ENCODE peak calls at places on chromosomes 1 and 21, in six cellular contexts. V is prostate gland, Q is stomach, E is erythroblast, O is right lobe of liver, K is K562. M is an unnamed sample.

GRCh38 chr1:30758785-30759380 is 1.3 kb upstream of the LAPTM5 start:
- DNase-seq in V (no peak), Q (no peak), E (peak), O (no peak), K (peak), M (peak)

GRCh38 chr1:46735708-46736324 is 16.9 kb upstream of the EFCAB14 start:
- DNase-seq in V (no peak), Q (no peak), E (peak), O (no peak), K (peak), M (peak)

GRCh38 chr1:80445021-80445420 is 1355.7 kb upstream of the ADGRL2 start:
- DNase-seq in V (no peak), Q (no peak), E (no peak), O (no peak), K (no peak), M (no peak)

GRCh38 chr1:25944986-25945385 is 38.8 kb upstream of the STMN1 start:
- DNase-seq in V (no peak), Q (peak), E (no peak), O (no peak), K (no peak), M (no peak)

GRCh38 chr1:223748405-223748772 is 36.0 kb downstream of the CAPN2 start:
- DNase-seq in V (no peak), Q (no peak), E (peak), O (no peak), K (no peak), M (no peak)

GRCh38 chr1:201364808-201365105 is 12.7 kb downstream of the TNNT2 start:
- DNase-seq in V (no peak), Q (no peak), E (no peak), O (peak), K (no peak), M (no peak)

GRCh38 chr1:192544983-192545393 is 30.6 kb upstream of the RGS1 start:
- DNase-seq in V (no peak), Q (no peak), E (no peak), O (no peak), K (no peak), M (no peak)

GRCh38 chr1:218459450-218459849 is 114.3 kb downstream of the TGFB2 start:
- DNase-seq in V (no peak), Q (no peak), E (no peak), O (no peak), K (no peak), M (no peak)

GRCh38 chr1:91080650-91081049 is 58.8 kb upstream of the ZNF644 start:
- DNase-seq in V (no peak), Q (no peak), E (no peak), O (no peak), K (no peak), M (peak)

GRCh38 chr1:212630159-212630900 is 21.8 kb downstream of the ATF3 start:
- DNase-seq in V (peak), Q (peak), E (peak), O (peak), K (peak), M (peak)

GRCh38 chr1:84164567-84165021 is 20.5 kb downstream of the PRKACB start:
- DNase-seq in V (no peak), Q (no peak), E (no peak), O (no peak), K (no peak), M (no peak)

GRCh38 chr1:234212764-234213406 is 160.4 kb upstream of the COA6 start:
- DNase-seq in V (no peak), Q (no peak), E (peak), O (no peak), K (peak), M (no peak)

GRCh38 chr1:18556364-18556763 is 74.3 kb upstream of the PAX7 start:
- DNase-seq in V (no peak), Q (no peak), E (no peak), O (no peak), K (peak), M (no peak)

DNA sequence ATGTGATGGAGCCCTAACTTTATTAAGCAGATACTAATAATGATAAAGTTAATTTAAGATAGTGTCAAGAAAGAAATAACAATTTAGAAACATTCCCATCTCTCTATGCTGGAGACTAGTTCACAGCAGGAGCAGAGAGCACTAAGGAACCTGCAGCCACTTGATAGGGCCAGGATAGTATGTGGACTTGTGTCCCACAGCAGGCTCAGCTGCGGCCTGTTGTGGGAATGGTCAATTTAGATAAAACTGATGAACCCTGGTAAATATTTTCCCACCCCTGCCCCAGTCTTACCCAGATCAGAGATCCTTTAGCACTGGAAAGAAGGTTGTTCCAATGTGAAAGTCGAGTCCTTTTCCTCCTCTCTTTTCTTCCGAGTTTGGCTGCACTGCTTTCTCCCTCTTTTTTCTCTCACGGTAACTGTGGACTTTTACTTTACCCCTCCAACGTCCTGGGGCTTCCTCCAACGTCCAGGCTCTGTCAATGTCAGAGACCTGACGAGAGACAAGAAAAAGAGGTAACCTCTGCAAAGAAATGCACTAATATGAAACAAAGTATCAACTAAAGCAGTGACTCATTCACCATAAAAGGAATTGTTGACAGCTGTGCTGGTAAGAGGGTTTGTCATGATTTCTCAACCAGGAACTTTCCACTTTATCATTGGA is at the start of gene GBP2:
- DNase-seq in V (peak), Q (no peak), E (no peak), O (no peak), K (peak), M (peak)
- TF ChIP-seq POLR2A in V (peak), Q (no peak), E (no peak), O (peak), K (no peak), M (no peak)

GRCh38 chr1:159775716-159776115 is 5.0 kb upstream of the DUSP23 start:
- DNase-seq in V (no peak), Q (no peak), E (no peak), O (no peak), K (no peak), M (no peak)
- TF ChIP-seq POLR2A in V (no peak), Q (no peak), E (no peak), O (no peak), K (no peak), M (no peak)

DNA sequence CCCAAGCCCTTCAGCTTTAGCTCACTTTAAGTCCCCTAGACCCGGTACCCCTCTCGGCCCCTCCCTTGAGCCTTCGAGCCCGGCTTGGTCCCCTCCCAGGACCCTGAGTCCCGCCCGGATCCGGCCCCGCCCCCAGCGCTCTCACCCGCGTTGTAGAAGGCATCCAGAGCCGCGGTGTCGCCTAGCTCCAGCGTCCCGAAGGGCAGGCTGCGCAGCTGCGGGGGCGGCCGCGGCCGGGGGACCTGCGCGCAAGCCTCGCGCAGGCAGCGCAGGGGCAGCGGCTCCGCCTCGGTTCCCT is 699 bp downstream of the MAP3K6 start:
- DNase-seq in V (peak), Q (peak), E (no peak), O (peak), K (peak), M (peak)
- TF ChIP-seq POLR2A in V (peak), Q (no peak), E (no peak), O (no peak), K (no peak), M (peak)

GRCh38 chr1:154405762-154406571 is 824 bp downstream of the IL6R start:
- DNase-seq in V (peak), Q (peak), E (peak), O (peak), K (peak), M (peak)
- TF ChIP-seq POLR2A in V (peak), Q (no peak), E (no peak), O (peak), K (no peak), M (no peak)

DNA sequence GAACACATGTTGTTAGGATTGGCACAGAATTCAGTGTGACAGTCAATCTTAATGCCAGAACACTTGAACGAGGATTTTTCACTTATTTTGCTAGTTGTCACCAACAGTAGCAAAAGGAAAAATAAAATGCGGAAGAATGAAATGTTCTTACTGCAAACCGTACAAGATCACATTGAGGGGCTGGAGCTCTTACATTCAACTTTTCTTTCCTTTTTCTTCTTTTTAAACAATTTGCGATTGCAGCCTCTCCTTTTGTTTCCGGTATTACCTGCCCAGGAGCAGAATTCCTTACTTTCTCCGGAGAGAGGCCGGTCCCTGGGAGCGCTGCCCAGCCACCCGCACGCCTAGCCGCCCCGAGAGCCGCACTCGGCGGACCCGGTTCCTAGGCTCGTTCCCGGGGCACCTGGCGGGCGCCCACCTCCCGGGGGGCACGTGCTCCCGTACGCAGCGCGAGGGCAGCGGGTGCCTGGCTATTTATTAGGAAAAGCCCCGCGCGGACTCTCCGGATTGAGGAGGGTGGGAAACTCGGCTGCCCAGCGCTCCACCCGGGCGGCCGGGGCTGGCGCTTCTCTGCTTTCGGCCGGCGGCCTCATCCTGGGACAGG is 1.2 kb upstream of the CAMTA1 start:
- DNase-seq in V (no peak), Q (no peak), E (peak), O (no peak), K (no peak), M (no peak)
- TF ChIP-seq POLR2A in V (peak), Q (no peak), E (no peak), O (peak), K (peak), M (peak)

DNA sequence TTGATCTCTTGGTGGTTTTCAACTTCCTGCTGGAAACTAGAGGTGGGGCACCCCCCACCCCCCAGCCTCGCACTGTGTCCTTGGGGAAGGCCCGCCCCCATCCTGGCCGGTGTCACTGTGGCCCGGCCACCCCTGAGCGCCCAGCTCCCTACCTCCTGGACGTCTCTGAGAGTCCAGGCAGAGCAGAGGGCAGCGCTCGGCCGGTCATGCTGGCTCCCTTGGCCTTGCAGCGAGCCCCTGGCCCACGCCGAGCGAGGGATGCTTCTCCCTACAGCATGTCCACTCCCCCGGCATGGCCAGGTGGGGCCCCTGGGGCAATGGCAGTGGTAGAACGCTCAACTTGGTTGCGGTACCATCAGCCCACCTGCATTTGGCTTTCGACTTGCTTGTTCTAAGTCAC is 28.7 kb upstream of the TRAPPC10 start:
- DNase-seq in V (no peak), Q (no peak), E (no peak), O (no peak), K (no peak), M (no peak)
- TF ChIP-seq POLR2A in V (no peak), Q (no peak), E (no peak), O (no peak), K (no peak), M (no peak)

GRCh38 chr1:43442756-43443155 is 11.0 kb downstream of the HYI start:
- DNase-seq in V (no peak), Q (peak), E (no peak), O (no peak), K (no peak), M (no peak)
- TF ChIP-seq POLR2A in V (no peak), Q (no peak), E (no peak), O (no peak), K (no peak), M (no peak)

GRCh38 chr1:153626477-153626928 is 802 bp downstream of the S100A13 start:
- DNase-seq in V (no peak), Q (no peak), E (no peak), O (peak), K (no peak), M (no peak)
- TF ChIP-seq POLR2A in V (no peak), Q (no peak), E (no peak), O (no peak), K (no peak), M (no peak)

DNA sequence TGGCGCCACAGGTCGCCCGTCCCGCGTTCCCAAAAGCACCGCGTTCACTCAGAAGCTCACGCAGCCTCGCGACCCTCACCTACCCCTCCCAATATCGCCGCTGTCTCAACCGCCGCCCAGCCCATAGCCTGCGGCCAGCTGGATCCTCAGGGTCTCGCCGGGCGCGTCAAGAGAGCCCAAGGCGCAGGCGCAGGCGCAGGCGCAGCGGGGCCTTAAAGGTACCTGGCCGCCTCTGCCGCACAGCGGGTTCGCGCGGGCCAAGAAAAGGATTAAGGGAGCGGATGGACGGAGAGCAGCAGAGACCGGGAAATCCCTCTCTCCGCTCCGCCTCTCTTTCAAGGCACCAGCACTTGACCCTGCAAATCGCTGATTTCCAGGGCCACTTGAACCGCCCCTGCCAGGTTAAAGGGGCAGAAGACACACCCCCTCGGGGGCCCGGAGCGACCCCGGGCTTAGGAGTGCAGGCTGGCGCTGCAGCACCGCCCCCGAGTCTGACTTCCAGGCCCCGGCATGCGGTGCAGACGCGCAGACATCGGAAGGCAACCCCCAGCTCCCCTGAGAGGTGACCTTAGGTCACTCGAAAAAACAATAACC is at the start of gene NBPF20:
- DNase-seq in V (peak), Q (peak), E (peak), O (peak), K (peak), M (peak)
- TF ChIP-seq POLR2A in V (peak), Q (no peak), E (no peak), O (peak), K (peak), M (peak)